ENCODE peak calls at places on chromosomes 6 and 20, in four cellular contexts. A is Peyer's patch, M is ovary, O is IMR-90. T is an unnamed sample.

GRCh38 chr6:45722876-45723275 is 292.8 kb downstream of the CLIC5 start:
- DNase-seq in O (no peak), M (no peak), A (no peak), T (no peak)

GRCh38 chr6:37442416-37443218 is 9.6 kb downstream of the CMTR1 start:
- DNase-seq in A (no peak), O (no peak), M (no peak), T (no peak)

GRCh38 chr6:113630738-113631535 is 226.2 kb upstream of the MARCKS start:
- DNase-seq in O (peak), A (no peak), M (no peak), T (peak)

GRCh38 chr20:1509237-1509636 is 18.0 kb upstream of the SIRPB2 start:
- DNase-seq in M (no peak), A (no peak), O (peak), T (no peak)

GRCh38 chr6:27178001-27178730 is 69.3 kb upstream of the PRSS16 start:
- DNase-seq in O (peak), M (peak), A (no peak), T (no peak)

GRCh38 chr6:119110601-119111548 is 32.4 kb upstream of the FAM184A start:
- DNase-seq in M (no peak), O (peak), A (no peak), T (no peak)

GRCh38 chr6:151112130-151112529 is 127.6 kb upstream of the AKAP12 start:
- DNase-seq in A (no peak), M (no peak), O (no peak), T (no peak)

GRCh38 chr20:51481311-51481997 is 61.1 kb downstream of the NFATC2 start:
- DNase-seq in M (no peak), A (no peak), O (no peak), T (no peak)

DNA sequence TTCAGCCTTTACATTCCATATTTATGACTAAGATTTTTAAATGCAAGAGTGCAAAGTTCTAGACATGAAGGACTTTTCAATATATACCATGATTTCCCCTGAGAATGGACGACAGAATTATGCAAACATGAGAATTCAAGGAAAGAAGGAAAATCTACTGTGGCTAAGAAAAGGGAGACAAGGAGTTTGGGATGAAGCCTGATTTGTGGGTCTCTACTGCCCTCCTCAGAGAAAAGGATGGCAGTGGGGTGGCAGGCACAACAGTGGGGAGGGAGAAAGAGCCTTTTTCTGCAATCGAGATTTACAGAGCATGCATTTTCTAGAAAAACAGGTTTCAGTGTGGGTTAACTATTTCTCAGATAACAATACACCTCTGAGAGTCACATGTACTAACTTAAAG is 466.9 kb upstream of the NRSN1 start:
- DNase-seq in A (no peak), O (peak), M (no peak), T (no peak)
- TF ChIP-seq CTCF in A (peak), O (peak), M (no peak), T (no peak)

GRCh38 chr20:52783769-52784168 is 188.4 kb upstream of the TSHZ2 start:
- DNase-seq in M (no peak), A (no peak), O (no peak), T (no peak)
- TF ChIP-seq CTCF in M (no peak), A (no peak), O (no peak), T (no peak)

DNA sequence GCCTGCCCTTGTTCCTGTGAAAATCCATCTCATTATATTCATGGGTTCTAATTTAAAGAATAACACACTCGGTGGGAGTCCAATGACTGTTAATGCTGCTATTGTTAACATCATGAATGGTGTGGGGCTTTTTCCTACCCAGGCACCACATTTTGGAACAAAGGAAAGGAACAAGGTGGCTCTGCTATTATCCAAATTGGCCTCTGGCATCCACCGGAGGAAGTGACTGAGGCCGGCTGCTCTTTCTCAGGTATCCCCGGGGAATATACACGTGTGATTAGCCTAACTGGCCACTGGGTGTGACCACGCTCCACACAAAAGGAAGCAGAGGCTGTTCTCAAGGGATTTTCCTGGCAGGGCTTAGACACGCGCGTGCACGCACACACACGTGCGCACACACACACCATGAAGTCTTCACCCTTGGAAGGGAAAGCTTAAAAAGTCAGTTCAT is 601.2 kb upstream of the ARID1B start:
- DNase-seq in O (no peak), A (peak), M (peak), T (no peak)
- TF ChIP-seq CTCF in O (peak), A (peak), M (no peak), T (no peak)

DNA sequence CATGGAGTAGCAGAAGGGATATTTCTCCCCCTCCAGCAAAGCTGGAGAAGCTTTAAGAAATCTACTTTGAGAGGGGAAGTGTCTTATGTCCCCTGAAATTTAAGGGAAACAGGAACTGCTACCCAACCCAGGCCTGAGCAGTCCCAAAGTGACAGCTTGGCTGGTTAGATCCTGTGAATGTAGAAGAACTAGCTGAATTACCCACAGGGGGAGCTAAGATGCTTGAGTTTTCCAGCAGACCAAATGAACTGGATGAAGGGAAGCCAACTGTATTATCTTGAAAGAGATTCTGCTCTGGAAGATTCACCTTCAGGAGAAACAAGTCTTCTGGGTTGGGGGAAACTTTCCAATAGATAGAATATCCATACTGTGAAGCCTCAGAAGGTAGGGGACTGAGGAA is 303.3 kb upstream of the MMS22L start:
- DNase-seq in M (no peak), A (no peak), O (peak), T (no peak)
- TF ChIP-seq CTCF in M (no peak), A (no peak), O (peak), T (no peak)

DNA sequence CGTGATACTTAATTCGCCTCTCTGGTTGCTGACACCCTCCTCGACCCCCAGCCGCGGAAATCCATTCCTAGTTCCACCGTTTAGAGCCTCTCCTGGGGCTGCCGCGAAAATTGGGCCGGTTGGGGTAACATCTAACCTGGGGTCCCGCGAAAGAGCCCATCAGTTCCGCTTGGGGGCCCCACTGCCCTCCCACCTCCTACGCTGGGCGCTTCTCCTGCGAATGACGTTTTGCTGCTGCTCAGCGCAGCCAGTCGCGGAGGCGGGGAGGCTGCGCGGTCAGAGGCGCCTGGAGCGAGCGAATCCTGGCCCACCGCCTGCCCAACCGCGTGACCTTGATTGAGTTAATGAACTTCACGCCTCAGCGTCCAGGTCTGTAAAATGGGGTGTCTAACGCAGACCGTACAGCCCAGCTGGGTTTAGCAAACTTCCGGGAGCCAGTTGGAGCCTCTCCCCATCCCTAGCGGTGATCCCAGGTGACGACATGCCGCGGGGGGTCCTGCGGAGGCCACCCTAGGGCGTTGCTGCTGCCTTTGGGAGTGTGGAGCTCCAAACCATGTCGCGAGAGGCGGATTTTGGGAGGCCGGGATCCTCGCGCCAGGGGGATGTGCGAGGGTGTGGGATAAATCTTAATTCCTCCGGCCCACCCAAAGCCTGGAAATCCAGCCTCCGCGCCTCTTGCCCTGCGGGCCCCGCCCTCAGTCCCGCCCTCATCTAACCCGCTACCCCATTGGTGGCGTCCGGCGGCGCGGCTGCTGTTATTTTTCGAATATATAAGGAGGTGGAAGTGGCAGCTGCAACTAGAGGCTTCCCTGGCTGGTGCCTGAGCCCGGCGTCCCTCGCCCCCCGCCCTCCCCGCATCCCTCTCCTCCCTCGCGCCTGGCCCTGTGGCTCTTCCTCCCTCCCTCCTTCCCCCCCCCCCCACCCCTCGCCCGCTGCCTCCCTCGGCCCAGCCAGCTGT is at the start of gene CDC25B:
- DNase-seq in O (peak), M (peak), A (peak), T (peak)
- TF ChIP-seq CTCF in O (peak), M (peak), A (peak), T (no peak)

GRCh38 chr20:5135363-5136012 is 8.7 kb downstream of the CDS2 start:
- DNase-seq in M (no peak), O (no peak), A (no peak), T (no peak)
- TF ChIP-seq CTCF in M (no peak), O (no peak), A (no peak), T (no peak)

GRCh38 chr6:93932175-93932574 is 512.8 kb upstream of the EPHA7 start:
- DNase-seq in A (no peak), M (no peak), O (no peak), T (no peak)
- TF ChIP-seq CTCF in A (no peak), M (no peak), O (no peak), T (no peak)

T was measured in activated B cell treated with CpG ODN at 0.5 μM for 24 hours.